ENCODE peak calls at places on chromosomes 1 and 21, in six cellular contexts. I is stimulated activated CD4-positive, alpha-beta T cell treated with anti-CD3 and anti-CD28 coated beads, Interleukin-2, amount 100 ng/mL, for 48 hours; C is activated naive CD4-positive, alpha-beta T cell treated with anti-CD3 and anti-CD28 coated beads for 36 hours; O is SJCRH30; K is AG04449; F is adrenal gland. S is an unnamed sample.
A peak's percentile ranks its signal among the peaks of the same experiment; 100 is the strongest.

GRCh38 chr1:198919667-198920398 is 281.0 kb downstream of the PTPRC start:
- DNase-seq in K (no peak), F (no peak), I (no peak), C (peak; percentile 42), O (no peak), S (no peak)

GRCh38 chr1:54277451-54278355 is 77.7 kb downstream of the MRPL37 start:
- DNase-seq in O (no peak), C (no peak), I (no peak), K (no peak), F (no peak), S (no peak)

GRCh38 chr1:245679796-245680195 is 525.0 kb downstream of the KIF26B start:
- DNase-seq in O (no peak), F (no peak), C (no peak), I (no peak), K (no peak), S (no peak)

GRCh38 chr1:117664314-117664713 is 58.5 kb downstream of the TENT5C start:
- DNase-seq in C (peak; percentile 89), F (no peak), I (peak; percentile 42), K (no peak), O (no peak), S (no peak)

GRCh38 chr1:224583774-224584173 is 32.3 kb upstream of the CNIH3 start:
- DNase-seq in F (no peak), O (no peak), C (no peak), K (no peak), I (no peak), S (no peak)

GRCh38 chr1:170318141-170318540 is 172.4 kb downstream of the NTMT2 start:
- DNase-seq in I (no peak), C (no peak), O (no peak), K (no peak), F (no peak), S (no peak)

GRCh38 chr1:214427871-214428277 is 123.5 kb downstream of the PTPN14 start:
- DNase-seq in K (peak; percentile 79), C (peak; percentile 89), O (peak; percentile 60), F (no peak), I (peak; percentile 24), S (no peak)

GRCh38 chr1:74160045-74160444 is 37.9 kb downstream of the LRRIQ3 start:
- DNase-seq in O (no peak), C (no peak), I (no peak), F (no peak), K (no peak), S (no peak)

GRCh38 chr1:110633646-110634030 is 27.5 kb upstream of the KCNA2 start:
- DNase-seq in K (no peak), I (no peak), O (no peak), F (no peak), C (no peak), S (no peak)

GRCh38 chr1:1374068-1374860 is 743 bp downstream of the AURKAIP1 start:
- DNase-seq in K (no peak), O (no peak), C (no peak), I (no peak), F (no peak), S (no peak)

GRCh38 chr1:143735764-143736461 is 235.9 kb downstream of the FAM72C start:
- DNase-seq in F (no peak), I (no peak), C (peak; percentile 10), K (no peak), O (no peak), S (no peak)

GRCh38 chr1:42739753-42740700 is at the start of gene CLDN19:
- DNase-seq in C (no peak), K (no peak), O (peak; percentile 44), F (no peak), I (no peak), S (no peak)

GRCh38 chr1:20100632-20101355 is 18.5 kb downstream of the PLA2G2D start:
- DNase-seq in C (peak; percentile 60), I (peak; percentile 14), K (no peak), O (peak; percentile 56), F (peak; percentile 61), S (peak; percentile 17)

GRCh38 chr1:231200417-231201031 is 38.7 kb downstream of the TRIM67 start:
- DNase-seq in C (no peak), I (no peak), O (no peak), K (no peak), F (peak; percentile 86), S (no peak)

GRCh38 chr1:183506561-183506960 is 34.3 kb downstream of the SMG7 start:
- DNase-seq in F (no peak), K (no peak), I (no peak), C (no peak), O (no peak), S (no peak)

GRCh38 chr21:31406510-31406909 is 62.4 kb upstream of the TIAM1 start:
- DNase-seq in F (no peak), O (no peak), I (no peak), K (no peak), C (no peak), S (no peak)

GRCh38 chr1:94908965-94909364 is 17.9 kb downstream of the CNN3 start:
- DNase-seq in I (no peak), F (no peak), K (no peak), C (no peak), O (no peak), S (no peak)

GRCh38 chr1:173043253-173043652 is 7.5 kb downstream of the TNFSF18 start:
- DNase-seq in O (no peak), I (no peak), F (no peak), K (no peak), C (no peak), S (no peak)

GRCh38 chr1:69567847-69568434 is at the start of gene LRRC7:
- DNase-seq in C (no peak), K (no peak), O (no peak), F (no peak), I (no peak), S (peak; percentile 26)

GRCh38 chr1:158285756-158286241 is 3.9 kb upstream of the CD1C start:
- DNase-seq in I (no peak), C (peak; percentile 12), F (peak; percentile 65), O (peak; percentile 4), K (no peak), S (no peak)

GRCh38 chr1:110249256-110249655 is 39.1 kb downstream of the KCNC4 start:
- DNase-seq in O (no peak), F (no peak), K (no peak), C (no peak), I (no peak), S (no peak)

GRCh38 chr1:166999500-166999899 is 10.4 kb downstream of the MAEL start:
- DNase-seq in I (no peak), O (no peak), K (no peak), C (no peak), F (no peak), S (no peak)

GRCh38 chr21:27759820-27760219 is 792.9 kb upstream of the ADAMTS5 start:
- DNase-seq in F (no peak), K (no peak), I (no peak), C (no peak), O (peak; percentile 5), S (no peak)

GRCh38 chr1:229945795-229946194 is 121.2 kb upstream of the GALNT2 start:
- DNase-seq in C (no peak), O (no peak), F (no peak), I (no peak), K (no peak), S (no peak)

GRCh38 chr21:14545906-14546480 is at the start of gene SAMSN1:
- DNase-seq in C (peak; percentile 83), F (peak; percentile 39), I (no peak), K (no peak), O (no peak), S (no peak)

GRCh38 chr1:94258873-94259331 is 21.5 kb upstream of the ARHGAP29 start:
- DNase-seq in K (peak; percentile 61), I (no peak), C (no peak), O (peak; percentile 74), F (peak; percentile 66), S (no peak)

GRCh38 chr21:23160914-23161313 is 2162.7 kb downstream of the NCAM2 start:
- DNase-seq in I (no peak), F (no peak), O (peak; percentile 5), K (no peak), C (no peak), S (no peak)